ENCODE peak calls at places on chromosomes 13 and 19, in four cellular contexts. B is fibroblast of lung, Y is uterus, C is SK-N-SH. P is an unnamed sample. For H3K27me3, the result is how much of the 10 kb centered on the place peaks cover.

GRCh38 chr19:41531438-41532311 is 44.3 kb upstream of the CEACAM21 start:
- DNase-seq in Y (peak), C (no peak), B (peak), P (peak)

GRCh38 chr19:6373813-6374108 is 1.2 kb downstream of the ALKBH7 start:
- DNase-seq in C (no peak), Y (no peak), B (no peak), P (no peak)

GRCh38 chr13:101757446-101758039 is 305.1 kb downstream of the ITGBL1 start:
- DNase-seq in C (peak), Y (no peak), B (peak), P (peak)

GRCh38 chr19:8337728-8338127 is 5.3 kb downstream of the KANK3 start:
- DNase-seq in C (no peak), Y (no peak), B (no peak), P (no peak)

GRCh38 chr19:275000-275399 is 16.2 kb downstream of the PLPP2 start:
- DNase-seq in Y (no peak), C (peak), B (no peak), P (no peak)

GRCh38 chr19:12969292-12969988 is at the start of gene DAND5:
- DNase-seq in B (no peak), Y (no peak), C (peak), P (no peak)

GRCh38 chr13:34035676-34036325 is 217.9 kb downstream of the RFC3 start:
- DNase-seq in C (no peak), B (no peak), Y (no peak), P (no peak)

GRCh38 chr13:97191615-97192014 is 30.5 kb upstream of the MBNL2 start:
- DNase-seq in C (no peak), Y (no peak), B (no peak), P (no peak)

GRCh38 chr13:39616087-39616694 is 13.2 kb upstream of the LHFPL6 start:
- DNase-seq in B (peak), C (peak), Y (peak), P (peak)

GRCh38 chr13:41137951-41138350 is 5.3 kb upstream of the KBTBD6 start:
- DNase-seq in C (no peak), Y (no peak), B (peak), P (no peak)

GRCh38 chr13:20492641-20493040 is 33.0 kb downstream of the CRYL1 start:
- DNase-seq in B (peak), C (no peak), Y (no peak), P (peak)

GRCh38 chr19:31419871-31420430 is 70.7 kb upstream of the TSHZ3 start:
- DNase-seq in B (no peak), C (no peak), Y (no peak), P (no peak)

GRCh38 chr13:101300531-101300930 is 115.8 kb downstream of the NALCN start:
- DNase-seq in B (no peak), C (no peak), Y (no peak), P (no peak)

GRCh38 chr19:5466814-5467291 is 11.6 kb downstream of the ZNRF4 start:
- DNase-seq in B (no peak), Y (no peak), C (peak), P (peak)

GRCh38 chr19:8253678-8254077 is 44.5 kb downstream of the CERS4 start:
- DNase-seq in B (no peak), C (no peak), Y (no peak), P (no peak)

GRCh38 chr13:108533842-108534241 is 95.6 kb upstream of the MYO16 start:
- DNase-seq in B (no peak), C (no peak), Y (no peak), P (no peak)

GRCh38 chr13:51825165-51825592 is 19.8 kb downstream of the TMEM272 start:
- DNase-seq in B (no peak), C (no peak), Y (peak), P (no peak)

GRCh38 chr19:29539131-29539530 is 13.3 kb downstream of the VSTM2B start:
- DNase-seq in Y (no peak), B (no peak), C (no peak), P (no peak)

GRCh38 chr13:100646030-100646673 is 28.4 kb downstream of the TMTC4 start:
- DNase-seq in C (peak), Y (no peak), B (peak), P (peak)

GRCh38 chr19:14072535-14073231 is at the start of gene MISP3:
- DNase-seq in B (peak), C (peak), Y (no peak), P (peak)

GRCh38 chr19:4009990-4010807 is 2.7 kb downstream of the PIAS4 start:
- DNase-seq in Y (no peak), C (peak), B (peak), P (no peak)

GRCh38 chr19:48867119-48867921 is 1.1 kb downstream of the PLEKHA4 start:
- DNase-seq in Y (no peak), C (no peak), B (no peak), P (no peak)

GRCh38 chr13:44921931-44922758 is 67.1 kb downstream of the NUFIP1 start:
- DNase-seq in B (peak), C (no peak), Y (peak), P (peak)

GRCh38 chr19:41364546-41365391 is 820 bp upstream of the B9D2 start:
- DNase-seq in C (peak), Y (no peak), B (no peak), P (no peak)

GRCh38 chr13:109369357-109370052 is 416.9 kb downstream of the IRS2 start:
- DNase-seq in B (no peak), C (peak), Y (no peak), P (no peak)

GRCh38 chr19:29687897-29688728 is 22.9 kb downstream of the PLEKHF1 start:
- DNase-seq in B (peak), C (no peak), Y (no peak), P (no peak)

GRCh38 chr19:27971071-27971470 is 1241.9 kb downstream of the UQCRFS1 start:
- DNase-seq in B (no peak), Y (no peak), C (no peak), P (peak)

GRCh38 chr19:48136547-48136946 is 25.9 kb upstream of the PLA2G4C start:
- DNase-seq in C (no peak), B (no peak), Y (no peak), P (no peak)

DNA sequence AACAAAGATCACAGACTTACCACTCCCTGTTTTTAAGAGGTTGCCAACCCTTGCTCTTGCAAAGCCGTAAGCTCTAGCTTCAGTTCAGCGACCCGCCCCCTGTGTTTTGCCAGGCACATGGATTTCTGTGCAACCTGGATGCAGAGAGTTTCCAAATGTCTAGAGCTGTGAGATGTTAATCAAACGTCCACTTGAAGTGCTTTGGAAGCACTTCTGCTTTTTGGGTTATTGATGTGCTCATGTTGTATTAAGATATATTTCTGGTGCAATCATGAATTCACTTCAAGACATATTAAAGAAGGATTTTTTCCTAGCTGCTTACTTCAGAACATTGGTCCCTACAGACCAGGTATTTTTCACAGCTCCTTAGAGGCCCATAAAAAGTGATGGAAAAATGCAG is 59.6 kb downstream of the DLEU7 start:
- DNase-seq in Y (no peak), C (no peak), B (no peak), P (no peak)
- TF ChIP-seq CTCF in Y (no peak), C (no peak), B (no peak), P (no peak)

GRCh38 chr13:113411216-113412023 is 41.9 kb downstream of the ADPRHL1 start:
- DNase-seq in C (no peak), B (peak), Y (no peak), P (no peak)
- H3K4me3 ChIP-seq in C (no peak), B (peak), Y (no peak), P (no peak)

DNA sequence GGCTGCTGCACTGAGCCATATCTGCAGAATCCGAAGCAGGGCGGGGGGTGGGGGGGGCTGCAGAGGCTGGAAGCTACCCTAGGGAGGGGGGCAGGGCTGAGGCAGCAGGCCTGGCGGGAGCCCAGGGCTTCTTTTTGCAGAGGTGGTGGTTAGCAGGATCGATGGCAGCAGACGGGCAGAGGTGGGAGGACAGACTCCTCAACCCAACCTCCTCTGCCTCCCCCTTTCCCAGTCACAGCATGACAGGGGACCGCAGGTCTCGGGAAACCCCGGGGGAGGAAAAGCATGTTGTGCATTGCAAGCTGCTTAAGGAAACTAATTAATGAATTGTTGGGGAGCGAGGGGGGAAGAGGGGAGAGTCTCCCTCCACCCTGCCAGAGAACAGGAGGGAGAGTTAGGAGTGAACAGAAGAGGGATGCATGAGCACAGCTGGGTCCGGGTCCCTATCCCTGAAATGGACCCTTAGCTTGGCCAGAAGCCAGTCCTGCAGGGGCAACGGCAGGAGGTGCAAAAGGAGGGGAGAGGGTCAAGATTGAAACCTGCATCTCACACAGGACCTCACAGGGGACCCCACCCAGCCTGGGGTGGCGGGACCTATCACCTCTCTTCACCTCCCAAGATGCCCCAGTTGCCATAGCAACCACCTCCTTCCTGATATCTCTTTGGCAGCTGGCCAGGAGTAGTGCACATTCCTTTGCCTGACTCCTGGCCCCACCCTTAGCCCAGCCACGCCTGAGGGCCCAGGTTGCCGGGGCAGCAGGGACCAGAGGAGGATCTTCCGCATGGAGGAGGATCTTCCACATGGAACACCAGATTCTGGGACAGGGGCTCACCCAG is 1.8 kb downstream of the FXYD7 start:
- DNase-seq in C (no peak), B (no peak), Y (no peak), P (peak)
- H3K27me3 ChIP-seq in C (under half), B (under half), Y (under half), P (under half)

GRCh38 chr13:23180711-23181110 is at the start of gene SGCG:
- DNase-seq in C (no peak), Y (no peak), B (peak), P (no peak)

DNA sequence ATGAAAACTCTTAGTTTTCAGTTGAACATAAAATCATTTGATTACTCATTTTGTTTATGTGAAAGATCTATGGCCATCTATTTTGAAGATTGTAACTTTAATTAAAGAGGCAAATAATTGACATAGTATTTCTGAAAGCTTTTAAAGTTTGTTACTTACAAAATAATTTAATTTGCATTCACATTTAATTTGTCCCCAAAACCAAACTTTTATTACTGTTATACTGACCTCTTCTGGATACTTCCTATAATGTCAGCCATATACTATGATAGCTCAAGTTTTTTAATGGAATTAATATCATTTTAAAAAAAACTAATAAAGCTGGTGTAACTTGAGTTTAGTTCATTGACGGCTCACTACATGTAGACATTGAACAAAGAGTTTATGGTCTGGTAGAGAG is 4.9 kb upstream of the SGCG start:
- DNase-seq in B (peak), C (no peak), Y (no peak), P (peak)
- TF ChIP-seq CTCF in B (no peak), C (peak), Y (no peak), P (peak)

GRCh38 chr19:44719262-44719701 is 20.3 kb downstream of the CEACAM16 start:
- DNase-seq in C (no peak), B (no peak), Y (no peak), P (no peak)

GRCh38 chr19:44722131-44723121 is 23.5 kb downstream of the CEACAM16 start:
- DNase-seq in C (no peak), B (no peak), Y (no peak), P (no peak)

GRCh38 chr19:44723299-44723951 is 24.5 kb downstream of the CEACAM16 start:
- DNase-seq in Y (no peak), C (no peak), B (no peak), P (no peak)

GRCh38 chr19:44718441-44719261 is 19.7 kb downstream of the CEACAM16 start:
- DNase-seq in C (no peak), Y (peak), B (peak), P (no peak)

GRCh38 chr19:44720945-44721344 is 22.0 kb downstream of the CEACAM16 start:
- DNase-seq in C (no peak), B (no peak), Y (no peak), P (no peak)
- H3K4me3 ChIP-seq in C (no peak), B (no peak), Y (no peak), P (no peak)

GRCh38 chr19:39086401-39086800 is 2.2 kb downstream of the ACP7 start:
- DNase-seq in Y (no peak), B (no peak), C (no peak), P (no peak)

GRCh38 chr19:39083599-39083982 is 577 bp upstream of the ACP7 start:
- DNase-seq in B (peak), C (no peak), Y (no peak), P (no peak)

GRCh38 chr19:39084732-39085080 is 538 bp downstream of the ACP7 start:
- DNase-seq in Y (no peak), C (no peak), B (no peak), P (no peak)

GRCh38 chr19:39083983-39084731 is at the start of gene ACP7:
- DNase-seq in B (no peak), C (peak), Y (no peak), P (no peak)

GRCh38 chr19:39085392-39085791 is 1.2 kb downstream of the ACP7 start:
- DNase-seq in Y (no peak), C (no peak), B (no peak), P (no peak)
- H3K27me3 ChIP-seq in Y (under half), C (under half), B (under half), P (half or more)

GRCh38 chr19:35958660-35959039 is 22.5 kb downstream of the LRFN3 start:
- DNase-seq in Y (no peak), B (no peak), C (no peak), P (no peak)

GRCh38 chr19:35960432-35960972 is 24.3 kb downstream of the LRFN3 start:
- DNase-seq in Y (no peak), C (no peak), B (no peak), P (no peak)

GRCh38 chr19:35955881-35956634 is 19.9 kb downstream of the LRFN3 start:
- DNase-seq in B (no peak), C (no peak), Y (no peak), P (peak)

GRCh38 chr19:35959968-35960320 is 23.8 kb downstream of the LRFN3 start:
- DNase-seq in C (no peak), B (no peak), Y (no peak), P (no peak)

GRCh38 chr19:35959040-35959967 is 23.1 kb downstream of the LRFN3 start:
- DNase-seq in Y (no peak), C (peak), B (no peak), P (peak)
- TF ChIP-seq CTCF in Y (peak), C (peak), B (peak), P (peak)